ENCODE peak calls at places on chromosomes 2 and 18, in six cellular contexts. N is SK-N-DZ, E is fibroblast of the conjunctiva, Q is NAMALWA, J is kidney glomerular epithelial cell, U is cardiac septum. D is an unnamed sample.

GRCh38 chr2:237471457-237472186 is 15.4 kb upstream of the MLPH start:
- DNase-seq in N (peak), E (no peak), Q (peak), J (no peak), U (no peak), D (no peak)

GRCh38 chr2:233256048-233256447 is 4.6 kb downstream of the ATG16L1 start:
- DNase-seq in N (no peak), E (no peak), Q (no peak), J (no peak), U (no peak), D (no peak)

GRCh38 chr2:145875011-145875410 is 1355.1 kb upstream of the ZEB2 start:
- DNase-seq in N (no peak), E (no peak), Q (no peak), J (no peak), U (no peak), D (no peak)

GRCh38 chr2:238098854-238099708 is 1.1 kb upstream of the ESPNL start:
- DNase-seq in N (no peak), E (no peak), Q (peak), J (peak), U (no peak), D (no peak)

GRCh38 chr18:36525913-36526312 is 228.4 kb downstream of the FHOD3 start:
- DNase-seq in N (no peak), E (no peak), Q (no peak), J (no peak), U (no peak), D (no peak)

GRCh38 chr2:185947722-185948121 is 209.1 kb downstream of the FSIP2 start:
- DNase-seq in N (no peak), E (no peak), Q (no peak), J (no peak), U (no peak), D (no peak)

GRCh38 chr2:100235098-100235497 is 87.2 kb downstream of the LONRF2 start:
- DNase-seq in N (no peak), E (no peak), Q (peak), J (no peak), U (peak), D (no peak)

GRCh38 chr2:175318542-175318941 is 137.0 kb upstream of the ATP5MC3 start:
- DNase-seq in N (no peak), E (no peak), Q (no peak), J (no peak), U (no peak), D (no peak)

D was measured in NCI-H2107.